ENCODE peak calls at places on chromosomes 11 and 22, in eight cellular contexts. Y, G, X, J, I, C, F and S are unnamed samples. For H3K4me1, the result is how much of the 10 kb centered on the place peaks cover.

GRCh38 chr11:99693941-99694492 is 673.3 kb downstream of the CNTN5 start:
- ATAC-seq in G (no peak), Y (no peak), F (no peak), C (no peak), X (no peak), I (no peak), J (no peak), S (no peak)

GRCh38 chr11:62456630-62457029 is 37.8 kb downstream of the SCGB1A1 start:
- ATAC-seq in C (no peak), G (no peak), Y (peak), J (no peak), I (no peak), X (no peak), F (no peak), S (no peak)

GRCh38 chr11:126748097-126748756 is 252.3 kb downstream of the KIRREL3 start:
- ATAC-seq in C (no peak), F (no peak), I (peak), Y (peak), G (no peak), J (no peak), X (no peak), S (no peak)

GRCh38 chr11:57762235-57762866 is 749 bp downstream of the CTNND1 start:
- ATAC-seq in F (peak), Y (peak), I (no peak), C (peak), G (no peak), J (no peak), X (no peak), S (no peak)

GRCh38 chr11:63855975-63856374 is 17.1 kb downstream of the MARK2 start:
- ATAC-seq in J (peak), G (no peak), Y (no peak), X (no peak), C (peak), F (peak), I (no peak), S (no peak)

GRCh38 chr11:119421941-119422504 is 949 bp downstream of the THY1 start:
- ATAC-seq in X (no peak), F (no peak), Y (peak), J (peak), I (no peak), G (peak), C (peak), S (no peak)

GRCh38 chr11:36222755-36223635 is 66.2 kb downstream of the COMMD9 start:
- ATAC-seq in C (no peak), J (no peak), F (no peak), Y (no peak), G (no peak), X (no peak), I (peak), S (peak)

GRCh38 chr11:6251990-6252473 is 7.6 kb upstream of the CCKBR start:
- ATAC-seq in F (peak), X (no peak), I (peak), C (peak), Y (peak), G (no peak), J (peak), S (peak)

GRCh38 chr22:30054067-30054763 is 26.0 kb upstream of the HORMAD2 start:
- ATAC-seq in G (no peak), F (no peak), X (no peak), I (no peak), J (no peak), Y (no peak), C (no peak), S (no peak)

GRCh38 chr11:122814401-122814800 is 23.9 kb upstream of the CRTAM start:
- ATAC-seq in Y (peak), I (no peak), J (peak), C (peak), G (peak), X (peak), F (no peak), S (no peak)

GRCh38 chr11:72631806-72632731 is 42.2 kb downstream of the PDE2A start:
- ATAC-seq in X (peak), C (no peak), G (no peak), J (no peak), Y (no peak), I (no peak), F (peak), S (peak)

GRCh38 chr11:70433966-70434812 is 35.9 kb downstream of the CTTN start:
- ATAC-seq in X (no peak), G (no peak), Y (no peak), F (no peak), I (no peak), C (no peak), J (no peak), S (no peak)

GRCh38 chr11:72369786-72370185 is 64.5 kb downstream of the CLPB start:
- ATAC-seq in X (no peak), Y (no peak), I (no peak), G (no peak), J (no peak), C (no peak), F (no peak), S (no peak)

GRCh38 chr11:12130180-12130980 is 20.0 kb downstream of the MICAL2 start:
- ATAC-seq in C (no peak), Y (no peak), G (no peak), J (no peak), X (no peak), F (no peak), I (no peak), S (no peak)

DNA sequence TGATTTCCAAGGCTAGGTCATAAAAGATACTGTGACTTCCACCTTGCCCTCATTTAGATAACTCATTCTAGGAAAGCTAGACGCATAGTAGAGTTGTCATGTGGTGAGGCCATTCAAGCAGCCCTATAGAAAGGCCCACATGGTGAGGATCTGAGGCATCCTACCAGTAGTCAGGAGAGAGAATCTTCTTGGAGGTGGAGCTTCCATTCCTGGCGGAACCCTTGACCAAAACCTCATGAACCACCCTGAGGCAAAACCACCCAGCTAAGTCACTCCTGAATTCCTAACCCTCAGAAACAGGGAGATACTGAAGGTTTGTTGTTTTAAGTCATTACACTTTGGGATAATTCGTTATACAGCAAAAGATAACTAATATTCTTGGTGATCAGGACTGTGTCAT is 2.9 kb upstream of the HDHD5 start:
- ATAC-seq in F (no peak), C (no peak), J (no peak), G (no peak), I (no peak), X (no peak), Y (no peak), S (no peak)
- H3K4me1 ChIP-seq in F (under half), C (under half), J (under half), G (under half), I (under half), X (under half), Y (under half), S (under half)

GRCh38 chr22:23718371-23719165 is 27.8 kb downstream of the RGL4 start:
- ATAC-seq in Y (no peak), G (no peak), F (no peak), J (no peak), X (no peak), C (no peak), I (no peak), S (no peak)
- TF ChIP-seq POLR2AphosphoS5 in Y (no peak), G (no peak), F (no peak), J (no peak), X (no peak), C (no peak), I (no peak), S (no peak)

GRCh38 chr11:74142624-74143023 is 28.2 kb downstream of the C2CD3 start:
- ATAC-seq in J (no peak), I (no peak), Y (no peak), C (no peak), G (no peak), F (no peak), X (no peak), S (no peak)
- H3K4me1 ChIP-seq in J (under half), I (under half), Y (under half), C (under half), G (half or more), F (under half), X (under half), S (under half)

GRCh38 chr22:37222440-37222971 is 10.2 kb upstream of the SSTR3 start:
- ATAC-seq in I (no peak), C (peak), F (no peak), J (no peak), Y (no peak), X (no peak), G (no peak), S (no peak)

GRCh38 chr22:37218771-37219411 is 6.6 kb upstream of the SSTR3 start:
- ATAC-seq in J (no peak), Y (no peak), G (no peak), F (no peak), X (no peak), I (no peak), C (peak), S (no peak)

GRCh38 chr22:37219534-37219933 is 7.3 kb upstream of the SSTR3 start:
- ATAC-seq in I (no peak), Y (no peak), C (peak), X (no peak), J (no peak), G (no peak), F (no peak), S (no peak)

GRCh38 chr22:37221424-37222336 is 9.4 kb upstream of the SSTR3 start:
- ATAC-seq in C (no peak), F (no peak), G (no peak), X (no peak), I (no peak), Y (no peak), J (peak), S (no peak)

DNA sequence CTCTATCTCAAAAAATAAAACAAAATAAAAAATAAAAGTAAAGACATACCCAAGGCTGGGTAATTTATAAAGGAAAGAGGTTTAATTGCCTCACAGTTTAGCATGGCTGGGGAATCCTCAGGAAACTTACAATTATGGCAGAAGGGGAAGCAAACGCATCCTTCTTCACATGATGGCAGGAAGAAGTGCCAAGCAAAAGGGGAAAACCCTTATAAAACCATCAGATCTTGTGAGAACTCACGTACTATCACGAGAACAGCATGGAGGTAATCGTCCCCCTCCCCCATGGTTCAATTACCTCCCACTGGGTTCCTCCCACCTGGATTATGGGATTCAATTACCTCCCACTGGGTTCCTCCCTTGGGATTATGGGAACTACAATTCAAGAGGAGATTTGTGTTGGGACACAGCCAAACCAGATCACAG is 8.3 kb upstream of the SSTR3 start:
- ATAC-seq in G (no peak), X (no peak), Y (no peak), I (no peak), F (no peak), J (no peak), C (no peak), S (no peak)
- TF ChIP-seq POLR2AphosphoS5 in G (no peak), X (no peak), Y (no peak), I (no peak), F (no peak), J (no peak), C (peak), S (no peak)